ENCODE peak calls at places on chromosomes 11 and 22, in five cellular contexts. Z is fibroblast of lung; N is CD4-positive, alpha-beta memory T cell; K is lung; U is BJ. R is an unnamed sample.
A peak's percentile ranks its signal among the peaks of the same experiment; 100 is the strongest.

GRCh38 chr11:79173615-79174014 is 267.2 kb downstream of the TENM4 start:
- DNase-seq in Z (peak; percentile 81), N (no peak), K (no peak), U (peak; percentile 47), R (no peak)

GRCh38 chr22:38180841-38181452 is 683 bp downstream of the PLA2G6 start:
- DNase-seq in Z (peak; percentile 23), N (peak; percentile 83), K (peak; percentile 63), U (no peak), R (peak; percentile 59)

GRCh38 chr11:102802341-102802740 is 4.4 kb upstream of the MMP1 start:
- DNase-seq in Z (peak; percentile 91), N (no peak), K (no peak), U (peak; percentile 86), R (no peak)

GRCh38 chr11:44708523-44709280 is 18.1 kb upstream of the TSPAN18 start:
- DNase-seq in Z (no peak), N (no peak), K (no peak), U (no peak), R (no peak)

GRCh38 chr11:12411806-12412727 is 34.7 kb downstream of the PARVA start:
- DNase-seq in Z (peak; percentile 89), N (peak; percentile 38), K (peak; percentile 51), U (peak; percentile 81), R (peak; percentile 57)

GRCh38 chr22:47030881-47031627 is 268.6 kb downstream of the TBC1D22A start:
- DNase-seq in Z (no peak), N (no peak), K (no peak), U (no peak), R (no peak)

GRCh38 chr11:20595101-20595500 is 4.3 kb upstream of the SLC6A5 start:
- DNase-seq in Z (no peak), N (no peak), K (no peak), U (no peak), R (no peak)

GRCh38 chr11:108246885-108247284 is 24.0 kb downstream of the ATM start:
- DNase-seq in Z (no peak), N (no peak), K (no peak), U (no peak), R (no peak)

GRCh38 chr11:1740786-1741530 is 9.4 kb downstream of the IFITM10 start:
- DNase-seq in Z (no peak), N (no peak), K (no peak), U (no peak), R (no peak)

GRCh38 chr11:1829039-1829820 is 5.6 kb upstream of the SYT8 start:
- DNase-seq in Z (peak; percentile 31), N (no peak), K (no peak), U (no peak), R (no peak)

GRCh38 chr11:113174862-113175261 is 139.5 kb upstream of the TTC12 start:
- DNase-seq in Z (no peak), N (no peak), K (no peak), U (no peak), R (no peak)

GRCh38 chr11:26493616-26494015 is 78.4 kb downstream of the MUC15 start:
- DNase-seq in Z (no peak), N (no peak), K (no peak), U (no peak), R (no peak)

GRCh38 chr11:5234390-5234834 is at the start of gene HBD:
- DNase-seq in Z (peak; percentile 15), N (no peak), K (no peak), U (no peak), R (no peak)

GRCh38 chr22:31154975-31155374 is 5.0 kb upstream of the RNF185 start:
- DNase-seq in Z (peak; percentile 50), N (no peak), K (no peak), U (no peak), R (no peak)

GRCh38 chr11:132357811-132358572 is 987.6 kb downstream of the NTM start:
- DNase-seq in Z (no peak), N (no peak), K (no peak), U (no peak), R (no peak)

GRCh38 chr22:45859231-45860161 is 117.5 kb downstream of the WNT7B start:
- DNase-seq in Z (no peak), N (no peak), K (no peak), U (no peak), R (peak; percentile 17)

GRCh38 chr11:114738954-114739353 is 60.6 kb downstream of the NXPE2 start:
- DNase-seq in Z (peak; percentile 43), N (no peak), K (no peak), U (no peak), R (peak; percentile 51)

GRCh38 chr11:111918390-111919256 is at the start of gene C11orf52:
- DNase-seq in Z (no peak), N (no peak), K (peak; percentile 83), U (no peak), R (peak; percentile 89)

GRCh38 chr22:43155789-43156188 is 4.4 kb downstream of the TSPO start:
- DNase-seq in Z (no peak), N (no peak), K (no peak), U (no peak), R (no peak)

GRCh38 chr22:17988800-17989513 is 35.4 kb downstream of the MICAL3 start:
- DNase-seq in Z (no peak), N (no peak), K (no peak), U (no peak), R (no peak)

GRCh38 chr11:30452114-30452513 is 129.2 kb downstream of the ARL14EP start:
- DNase-seq in Z (no peak), N (no peak), K (no peak), U (no peak), R (no peak)

GRCh38 chr11:35274909-35275807 is 136.2 kb downstream of the CD44 start:
- DNase-seq in Z (peak; percentile 33), N (no peak), K (peak; percentile 76), U (no peak), R (peak; percentile 89)

GRCh38 chr22:24367841-24368240 is 59.6 kb upstream of the ADORA2A start:
- DNase-seq in Z (peak; percentile 33), N (no peak), K (no peak), U (no peak), R (no peak)

GRCh38 chr22:50730941-50731661 is 6.9 kb upstream of the ACR start:
- DNase-seq in Z (no peak), N (no peak), K (no peak), U (no peak), R (no peak)

GRCh38 chr11:29006668-29007067 is 898.5 kb downstream of the METTL15 start:
- DNase-seq in Z (no peak), N (no peak), K (no peak), U (no peak), R (no peak)

GRCh38 chr11:75795276-75796090 is 19.5 kb upstream of the UVRAG start:
- DNase-seq in Z (no peak), N (no peak), K (no peak), U (no peak), R (no peak)

GRCh38 chr11:69286358-69287327 is 7.3 kb upstream of the MYEOV start:
- DNase-seq in Z (no peak), N (no peak), K (no peak), U (no peak), R (no peak)

GRCh38 chr11:773425-773824 is 3.9 kb downstream of the GATD1 start:
- DNase-seq in Z (no peak), N (no peak), K (no peak), U (no peak), R (no peak)

GRCh38 chr22:29798801-29799200 is 31.6 kb downstream of the UQCR10 start:
- DNase-seq in Z (no peak), N (no peak), K (no peak), U (no peak), R (peak; percentile 46)

GRCh38 chr22:29803190-29803589 is 34.9 kb downstream of the ASCC2 start:
- DNase-seq in Z (no peak), N (no peak), K (no peak), U (no peak), R (no peak)

GRCh38 chr22:29801153-29801552 is 34.0 kb downstream of the UQCR10 start:
- DNase-seq in Z (no peak), N (no peak), K (peak; percentile 44), U (no peak), R (peak; percentile 58)

GRCh38 chr22:29799217-29799680 is 32.1 kb downstream of the UQCR10 start:
- DNase-seq in Z (peak; percentile 95), N (no peak), K (peak; percentile 95), U (peak; percentile 68), R (peak; percentile 95)

GRCh38 chr22:29801796-29802195 is 34.6 kb downstream of the UQCR10 start:
- DNase-seq in Z (no peak), N (no peak), K (no peak), U (no peak), R (no peak)
- H3K36me3 ChIP-seq in Z (peaks cover 26% of the 10 kb centered on the region), N (peaks cover 76% of the 10 kb centered on the region), K (peaks cover 26% of the 10 kb centered on the region), U (peaks cover 40% of the 10 kb centered on the region), R (peaks cover 74% of the 10 kb centered on the region)

GRCh38 chr11:46657186-46657585 is 39.8 kb downstream of the ATG13 start:
- DNase-seq in Z (no peak), N (no peak), K (no peak), U (no peak), R (no peak)
- H3K36me3 ChIP-seq in Z (peaks cover 3% of the 10 kb centered on the region), N (peaks cover 55% of the 10 kb centered on the region), K (peaks cover 27% of the 10 kb centered on the region), U (peaks cover 1% of the 10 kb centered on the region), R (peaks cover 100% of the 10 kb centered on the region)

GRCh38 chr11:118373871-118374270 is 14.5 kb downstream of the UBE4A start:
- DNase-seq in Z (no peak), N (no peak), K (no peak), U (no peak), R (no peak)
- H3K36me3 ChIP-seq in Z (peaks cover 3% of the 10 kb centered on the region), N (peaks cover 86% of the 10 kb centered on the region), K (peaks cover 68% of the 10 kb centered on the region), U (peaks cover 19% of the 10 kb centered on the region), R (peaks cover 90% of the 10 kb centered on the region)

DNA sequence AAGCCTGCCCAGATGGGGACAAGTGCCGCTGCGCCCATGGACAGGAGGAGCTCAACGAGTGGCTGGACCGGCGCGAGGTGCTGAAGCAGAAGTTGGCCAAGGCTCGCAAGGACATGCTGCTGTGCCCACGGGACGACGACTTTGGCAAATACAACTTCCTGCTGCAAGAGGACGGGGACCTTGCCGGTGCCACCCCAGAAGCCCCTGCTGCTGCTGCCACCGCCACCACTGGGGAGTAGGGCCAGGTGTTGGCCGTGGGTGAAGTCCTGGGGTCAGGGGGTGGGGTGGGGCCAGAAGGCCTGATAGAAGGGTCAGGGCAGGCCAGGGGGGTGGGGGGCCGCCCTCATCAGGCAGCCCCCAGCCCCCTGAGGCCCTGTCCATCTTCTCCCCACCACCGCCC is 24.6 kb upstream of the TEF start:
- DNase-seq in Z (no peak), N (no peak), K (no peak), U (no peak), R (no peak)
- H3K36me3 ChIP-seq in Z (peaks cover 38% of the 10 kb centered on the region), N (peaks cover 20% of the 10 kb centered on the region), K (peaks cover 14% of the 10 kb centered on the region), U (peaks cover 45% of the 10 kb centered on the region), R (peaks cover 79% of the 10 kb centered on the region)

GRCh38 chr22:20877715-20878114 is 18.9 kb downstream of the SNAP29 start:
- DNase-seq in Z (no peak), N (no peak), K (no peak), U (no peak), R (no peak)
- H3K36me3 ChIP-seq in Z (no peaks in the 10 kb centered on the region), N (peaks cover 29% of the 10 kb centered on the region), K (peaks cover 12% of the 10 kb centered on the region), U (peaks cover 5% of the 10 kb centered on the region), R (peaks cover 11% of the 10 kb centered on the region)

GRCh38 chr11:3014943-3015342 is 22.8 kb upstream of the NAP1L4 start:
- DNase-seq in Z (no peak), N (no peak), K (no peak), U (no peak), R (no peak)
- H3K36me3 ChIP-seq in Z (peaks cover 40% of the 10 kb centered on the region), N (peaks cover 47% of the 10 kb centered on the region), K (peaks cover 23% of the 10 kb centered on the region), U (peaks cover 62% of the 10 kb centered on the region), R (peaks cover 99% of the 10 kb centered on the region)

GRCh38 chr22:23276656-23277582 is 96.6 kb downstream of the BCR start:
- DNase-seq in Z (no peak), N (no peak), K (no peak), U (no peak), R (no peak)
- H3K36me3 ChIP-seq in Z (peaks cover 8% of the 10 kb centered on the region), N (peaks cover 41% of the 10 kb centered on the region), K (no peaks in the 10 kb centered on the region), U (peaks cover 21% of the 10 kb centered on the region), R (peaks cover 30% of the 10 kb centered on the region)

R was measured in stomach.